ENCODE peak calls at places on chromosomes 11 and 22, in ten cellular contexts. F, L, K, E, J, B, O, G, V and S are unnamed samples.

GRCh38 chr11:131392528-131393255 is 22.3 kb downstream of the NTM start:
- DNase-seq in F (no peak), O (no peak), V (peak), K (no peak), L (no peak), E (no peak), G (no peak), B (no peak), J (no peak), S (no peak)

GRCh38 chr22:33255781-33256180 is 197.6 kb upstream of the SYN3 start:
- DNase-seq in B (no peak), F (no peak), V (no peak), L (no peak), O (no peak), E (no peak), J (no peak), K (no peak), G (no peak), S (no peak)

GRCh38 chr11:22130462-22131053 is 62.3 kb upstream of the ANO5 start:
- DNase-seq in B (no peak), J (no peak), G (no peak), F (no peak), L (no peak), V (no peak), E (no peak), K (no peak), O (no peak), S (no peak)

GRCh38 chr11:34266090-34266912 is 91.5 kb downstream of the ABTB2 start:
- DNase-seq in E (no peak), F (peak), G (no peak), J (no peak), B (peak), K (no peak), L (peak), V (no peak), O (no peak), S (peak)

GRCh38 chr22:45246060-45246985 is 5.6 kb upstream of the KIAA0930 start:
- DNase-seq in V (no peak), O (no peak), G (no peak), K (peak), E (no peak), F (peak), L (no peak), J (no peak), B (peak), S (no peak)

GRCh38 chr11:68780829-68781228 is 29.5 kb upstream of the TESMIN start:
- DNase-seq in K (peak), O (no peak), E (no peak), F (no peak), V (peak), G (peak), B (no peak), L (no peak), J (no peak), S (no peak)

GRCh38 chr11:35791088-35791958 is 128.7 kb downstream of the TRIM44 start:
- DNase-seq in G (peak), F (no peak), V (no peak), O (no peak), J (no peak), B (no peak), E (no peak), L (no peak), K (no peak), S (no peak)

GRCh38 chr11:34190192-34191139 is 85.0 kb downstream of the NAT10 start:
- DNase-seq in O (no peak), L (no peak), K (no peak), E (no peak), G (no peak), B (no peak), V (no peak), F (no peak), J (no peak), S (no peak)

GRCh38 chr11:74678041-74678440 is 53.2 kb downstream of the CHRDL2 start:
- DNase-seq in F (no peak), L (no peak), J (no peak), E (no peak), K (no peak), G (no peak), O (no peak), V (no peak), B (no peak), S (no peak)

GRCh38 chr11:76184551-76184993 is 21.7 kb downstream of the WNT11 start:
- DNase-seq in V (no peak), G (peak), K (no peak), B (no peak), L (no peak), F (no peak), J (no peak), O (no peak), E (no peak), S (no peak)

GRCh38 chr11:108817971-108818370 is 153.1 kb downstream of the DDX10 start:
- DNase-seq in V (no peak), B (no peak), J (no peak), F (no peak), L (no peak), E (no peak), G (no peak), K (no peak), O (no peak), S (no peak)

GRCh38 chr11:18367431-18367830 is 26.9 kb upstream of the LDHA start:
- DNase-seq in V (no peak), F (no peak), J (no peak), L (no peak), K (no peak), G (no peak), O (no peak), B (no peak), E (no peak), S (no peak)

GRCh38 chr11:10326080-10326964 is 21.4 kb downstream of the ADM start:
- DNase-seq in O (no peak), G (no peak), K (peak), F (no peak), L (no peak), E (no peak), B (peak), V (no peak), J (no peak), S (no peak)

GRCh38 chr11:65821107-65821506 is 12.7 kb upstream of the SNX32 start:
- DNase-seq in L (no peak), G (no peak), E (no peak), J (no peak), O (no peak), K (no peak), V (no peak), B (no peak), F (no peak), S (no peak)

GRCh38 chr11:69836401-69836800 is 17.2 kb upstream of the FGF3 start:
- DNase-seq in L (no peak), K (no peak), J (no peak), O (no peak), G (no peak), F (no peak), V (no peak), E (no peak), B (peak), S (no peak)

GRCh38 chr11:37946155-37946766 is 1348.2 kb upstream of the RAG2 start:
- DNase-seq in V (peak), E (no peak), L (no peak), J (no peak), G (no peak), B (no peak), K (peak), F (peak), O (no peak), S (no peak)

GRCh38 chr11:105899776-105900175 is 122.3 kb downstream of the MSANTD4 start:
- DNase-seq in E (no peak), G (no peak), J (no peak), L (no peak), F (no peak), K (no peak), V (no peak), B (no peak), O (no peak), S (no peak)

GRCh38 chr11:31643831-31644230 is 134.3 kb downstream of the ELP4 start:
- DNase-seq in O (no peak), F (no peak), E (no peak), K (peak), G (no peak), B (no peak), V (no peak), L (no peak), J (no peak), S (no peak)

GRCh38 chr11:9386086-9386485 is 1.6 kb downstream of the IPO7 start:
- DNase-seq in E (no peak), F (no peak), L (no peak), B (no peak), V (no peak), O (no peak), G (no peak), K (no peak), J (no peak), S (no peak)

GRCh38 chr11:86398106-86398505 is 23.4 kb downstream of the CCDC81 start:
- DNase-seq in L (no peak), K (no peak), O (no peak), J (no peak), E (no peak), F (no peak), V (no peak), B (no peak), G (no peak), S (no peak)

GRCh38 chr11:12559011-12559410 is 115.2 kb upstream of the TEAD1 start:
- DNase-seq in E (no peak), F (no peak), O (no peak), J (no peak), L (no peak), V (no peak), K (no peak), B (no peak), G (no peak), S (no peak)

GRCh38 chr11:44351898-44352498 is 42.1 kb upstream of the ALX4 start:
- DNase-seq in L (no peak), B (no peak), E (no peak), V (no peak), O (no peak), K (no peak), F (no peak), J (no peak), G (peak), S (no peak)
- H3K27ac ChIP-seq in L (no peak), B (no peak), E (no peak), V (no peak), O (no peak), K (no peak), F (no peak), J (no peak), G (no peak), S (no peak)

GRCh38 chr22:35443338-35443737 is 43.4 kb downstream of the MCM5 start:
- DNase-seq in E (no peak), V (no peak), F (peak), B (no peak), J (no peak), G (no peak), K (no peak), L (no peak), O (no peak), S (no peak)

GRCh38 chr22:35444685-35445399 is 44.9 kb downstream of the MCM5 start:
- DNase-seq in L (no peak), O (no peak), V (no peak), G (no peak), E (no peak), K (no peak), F (no peak), J (no peak), B (no peak), S (no peak)

GRCh38 chr22:35443790-35444684 is 44.1 kb downstream of the MCM5 start:
- DNase-seq in G (no peak), B (no peak), O (no peak), K (no peak), L (no peak), V (no peak), J (no peak), F (no peak), E (no peak), S (no peak)

GRCh38 chr22:35446365-35446764 is 46.4 kb downstream of the MCM5 start:
- DNase-seq in J (no peak), E (no peak), V (no peak), B (peak), F (peak), L (no peak), O (no peak), G (no peak), K (no peak), S (no peak)

GRCh38 chr22:35445933-35446332 is 46.0 kb downstream of the MCM5 start:
- DNase-seq in F (no peak), L (no peak), G (no peak), V (no peak), J (no peak), B (peak), K (no peak), E (no peak), O (no peak), S (no peak)
- H3K27ac ChIP-seq in F (peak), L (no peak), G (no peak), V (no peak), J (no peak), B (peak), K (no peak), E (no peak), O (no peak), S (no peak)

GRCh38 chr22:38311331-38311635 is 6.0 kb downstream of the CSNK1E start:
- DNase-seq in J (no peak), V (no peak), B (no peak), O (no peak), E (no peak), F (no peak), G (no peak), L (no peak), K (no peak), S (no peak)

GRCh38 chr22:38313384-38313955 is 3.8 kb downstream of the CSNK1E start:
- DNase-seq in B (peak), G (no peak), V (no peak), F (peak), K (peak), O (no peak), E (no peak), J (peak), L (no peak), S (peak)

GRCh38 chr22:38314140-38314991 is 2.9 kb downstream of the CSNK1E start:
- DNase-seq in L (no peak), K (no peak), O (no peak), J (no peak), G (no peak), B (no peak), V (no peak), F (peak), E (no peak), S (no peak)

GRCh38 chr22:38310518-38311330 is 6.5 kb downstream of the CSNK1E start:
- DNase-seq in G (no peak), B (peak), K (no peak), F (no peak), J (no peak), O (no peak), E (no peak), L (no peak), V (no peak), S (no peak)

DNA sequence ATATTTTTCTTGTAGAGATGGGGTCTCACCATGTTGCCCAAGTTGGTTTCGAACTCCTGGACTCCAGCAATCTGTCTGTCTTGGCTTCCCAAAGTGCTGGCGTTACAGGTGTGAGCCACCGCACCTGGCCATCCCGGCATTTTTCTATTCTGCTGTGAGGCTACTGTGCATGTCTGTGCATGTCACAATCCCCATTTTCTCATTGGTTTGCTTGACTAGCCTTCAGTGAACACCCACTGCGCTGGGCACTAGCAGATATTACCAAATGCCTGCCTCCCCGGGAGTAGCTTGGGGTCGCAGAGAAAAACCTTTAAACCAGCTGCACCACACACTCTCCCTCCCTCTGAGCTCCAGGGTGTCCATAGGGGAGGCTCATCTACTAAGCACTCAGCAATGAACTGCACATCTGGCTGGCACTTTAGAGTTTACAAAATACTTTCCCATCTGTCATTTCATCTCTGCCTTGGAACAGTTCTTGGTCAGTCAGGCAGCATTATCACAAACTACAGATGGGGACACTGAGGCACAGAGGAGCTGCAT is 4.9 kb downstream of the CSNK1E start:
- DNase-seq in V (no peak), F (peak), B (no peak), K (no peak), O (no peak), J (no peak), E (no peak), L (no peak), G (no peak), S (no peak)
- H3K27ac ChIP-seq in V (no peak), F (peak), B (peak), K (peak), O (no peak), J (peak), E (no peak), L (peak), G (no peak), S (peak)

DNA sequence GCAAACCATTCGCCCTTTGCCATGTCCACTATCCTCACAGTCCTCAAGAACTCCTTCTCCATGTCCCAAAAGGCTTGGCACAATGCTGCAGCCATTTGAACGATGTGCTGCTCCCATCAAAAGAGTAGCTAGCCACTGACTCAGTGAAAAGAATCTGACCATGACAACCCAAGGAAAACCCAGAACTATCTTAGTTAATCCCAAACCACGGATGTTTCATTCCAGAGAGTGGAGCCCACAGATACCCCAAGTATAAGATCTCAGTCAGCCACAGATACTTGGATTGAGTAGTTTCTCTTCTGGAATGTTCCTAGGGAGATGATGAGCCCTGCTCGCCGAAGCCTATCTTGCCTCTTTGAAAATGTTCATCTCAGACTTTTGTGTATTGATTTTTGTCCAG is 176.9 kb downstream of the NAV2 start:
- DNase-seq in G (no peak), J (no peak), O (no peak), L (no peak), E (no peak), K (no peak), V (no peak), F (no peak), B (no peak), S (no peak)
- H3K27ac ChIP-seq in G (no peak), J (no peak), O (no peak), L (no peak), E (no peak), K (no peak), V (no peak), F (no peak), B (peak), S (no peak)

GRCh38 chr22:37329239-37330140 is 47.2 kb downstream of the CYTH4 start:
- DNase-seq in K (no peak), L (no peak), J (no peak), E (no peak), V (no peak), G (no peak), B (no peak), O (no peak), F (peak), S (no peak)
- H3K27ac ChIP-seq in K (no peak), L (no peak), J (no peak), E (no peak), V (no peak), G (no peak), B (no peak), O (no peak), F (peak), S (no peak)

GRCh38 chr22:19765477-19766234 is 5.1 kb downstream of the TBX1 start:
- DNase-seq in V (peak), J (no peak), K (no peak), L (no peak), G (peak), F (no peak), E (no peak), B (no peak), O (no peak), S (no peak)
- H3K27ac ChIP-seq in V (no peak), J (no peak), K (no peak), L (no peak), G (peak), F (no peak), E (no peak), B (no peak), O (no peak), S (no peak)

DNA sequence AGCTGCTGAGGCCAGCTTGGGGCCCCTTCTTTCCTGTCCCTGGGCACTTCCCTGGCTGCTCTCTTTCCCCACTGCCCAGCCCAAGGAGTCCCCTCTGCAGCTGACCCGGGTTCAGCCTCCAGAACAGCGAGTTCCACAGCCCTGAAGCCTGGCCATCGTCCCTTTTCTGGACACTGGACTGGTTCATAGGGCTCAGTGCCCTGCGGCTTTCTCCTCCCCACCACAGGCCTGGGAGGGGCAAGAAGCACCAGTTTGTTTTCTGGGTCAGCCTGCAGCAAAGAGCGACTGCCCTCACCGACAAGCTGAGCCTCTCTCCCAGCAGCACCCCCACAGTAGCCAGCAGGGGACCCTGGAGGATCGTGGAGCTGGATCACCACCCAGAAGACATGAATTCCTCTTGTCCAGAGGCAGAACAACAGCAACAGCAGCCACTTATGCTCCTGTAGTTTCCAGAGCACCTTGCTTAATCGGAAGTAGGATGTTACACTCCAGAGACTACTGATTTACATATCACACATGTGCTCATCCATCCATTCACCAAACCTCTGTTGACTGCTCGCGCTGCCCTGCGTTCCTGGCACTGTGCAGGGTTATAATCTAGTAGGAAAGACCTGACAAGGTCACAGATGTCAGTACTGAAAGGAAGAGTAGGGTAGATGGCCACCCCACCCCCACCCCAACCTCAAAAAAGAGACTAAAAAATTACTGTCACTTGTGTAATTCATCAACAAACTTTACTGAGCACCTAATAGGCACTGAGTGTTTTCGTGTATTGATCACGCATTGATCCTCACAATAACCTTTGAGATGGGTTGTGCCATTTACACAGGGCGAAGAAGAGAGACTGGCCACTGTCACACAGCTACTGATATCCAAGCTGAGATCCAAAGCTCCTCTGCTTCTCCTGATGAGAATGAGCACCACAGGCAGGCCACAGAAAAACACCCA is 13.0 kb upstream of the CXCR5 start:
- DNase-seq in V (no peak), L (peak), G (no peak), F (no peak), O (no peak), E (no peak), K (peak), B (peak), J (peak), S (peak)
- H3K27ac ChIP-seq in V (no peak), L (peak), G (no peak), F (no peak), O (peak), E (peak), K (peak), B (peak), J (peak), S (peak)

GRCh38 chr22:50544078-50544745 is 1.5 kb upstream of the KLHDC7B start:
- DNase-seq in G (no peak), O (peak), L (peak), K (peak), V (peak), F (no peak), J (no peak), B (peak), E (peak), S (peak)
- H3K27ac ChIP-seq in G (no peak), O (peak), L (no peak), K (no peak), V (no peak), F (no peak), J (no peak), B (peak), E (peak), S (no peak)

DNA sequence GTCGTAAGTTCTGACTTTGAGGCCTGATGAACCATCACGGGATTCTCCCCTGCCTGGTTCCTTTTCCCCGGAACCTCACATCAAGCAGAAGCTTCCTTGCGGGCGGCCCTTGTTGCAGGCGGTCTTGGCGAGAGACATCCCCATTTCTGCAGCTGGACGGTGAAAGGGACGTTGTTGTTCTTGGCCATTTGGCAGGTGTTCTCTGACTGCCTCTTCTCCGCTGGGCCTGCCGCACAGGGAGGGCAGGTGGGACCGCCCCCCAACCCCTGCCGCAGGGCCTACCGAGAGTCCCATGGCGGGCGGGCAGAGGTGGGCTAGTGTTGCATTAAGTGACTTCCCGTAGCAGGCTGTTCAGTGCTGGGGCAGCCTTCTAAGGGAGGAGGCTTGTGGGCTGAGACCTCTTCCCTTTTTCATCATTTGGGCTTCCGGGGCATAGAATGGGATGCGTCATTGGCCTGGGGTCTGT is 26.9 kb upstream of the GRAMD4 start:
- DNase-seq in O (no peak), V (no peak), G (no peak), B (peak), L (no peak), J (no peak), K (no peak), E (no peak), F (no peak), S (peak)
- H3K27ac ChIP-seq in O (no peak), V (no peak), G (peak), B (peak), L (peak), J (peak), K (peak), E (no peak), F (no peak), S (peak)

GRCh38 chr11:118234833-118235232 is 10.0 kb upstream of the JAML start:
- DNase-seq in B (no peak), G (no peak), F (no peak), J (no peak), L (no peak), V (no peak), O (no peak), E (no peak), K (no peak), S (no peak)
- H3K27ac ChIP-seq in B (no peak), G (no peak), F (no peak), J (no peak), L (no peak), V (no peak), O (no peak), E (no peak), K (no peak), S (no peak)